ENCODE peak calls at places on chromosome 21, in six cellular contexts. A is testis, K is ascending aorta, P is astrocyte, F is transverse colon, S is GM23248. O is an unnamed sample.

GRCh38 chr21:37915516-37915915 is 741 bp downstream of the KCNJ6 start:
- DNase-seq in S (no peak), P (no peak), A (no peak), K (no peak), F (no peak), O (no peak)

GRCh38 chr21:28069446-28069845 is 923.2 kb downstream of the LTN1 start:
- DNase-seq in K (no peak), F (no peak), S (peak; percentile 27), A (no peak), P (peak; percentile 80), O (no peak)

GRCh38 chr21:29017639-29018237 is 1.4 kb downstream of the RWDD2B start:
- DNase-seq in A (no peak), F (no peak), S (peak; percentile 18), K (no peak), P (no peak), O (no peak)

GRCh38 chr21:16215193-16215592 is 485.4 kb downstream of the USP25 start:
- DNase-seq in S (no peak), A (no peak), P (no peak), K (no peak), F (no peak), O (no peak)

GRCh38 chr21:28269173-28269572 is 723.5 kb downstream of the LTN1 start:
- DNase-seq in S (no peak), P (no peak), K (no peak), F (no peak), A (no peak), O (no peak)

GRCh38 chr21:29005696-29006095 is 13.0 kb upstream of the LTN1 start:
- DNase-seq in K (no peak), F (no peak), A (no peak), P (no peak), S (peak; percentile 48), O (no peak)

GRCh38 chr21:35583566-35584216 is 476.6 kb downstream of the SETD4 start:
- DNase-seq in F (no peak), A (no peak), S (no peak), K (no peak), P (no peak), O (no peak)

GRCh38 chr21:27631471-27631870 is 664.6 kb upstream of the ADAMTS5 start:
- DNase-seq in F (no peak), K (no peak), P (peak; percentile 27), A (no peak), S (peak; percentile 55), O (no peak)

GRCh38 chr21:46112731-46113215 is 14.9 kb downstream of the COL6A2 start:
- DNase-seq in F (peak; percentile 6), A (peak; percentile 11), S (no peak), P (no peak), K (peak; percentile 0), O (no peak)

GRCh38 chr21:41858466-41859296 is 20.5 kb downstream of the PRDM15 start:
- DNase-seq in S (no peak), P (no peak), K (no peak), F (no peak), A (no peak), O (no peak)
- H3K36me3 ChIP-seq in S (peaks cover 6% of the 10 kb centered on the region), P (peaks cover 9% of the 10 kb centered on the region), K (peaks cover 44% of the 10 kb centered on the region), F (peaks cover 4% of the 10 kb centered on the region), A (no peaks in the 10 kb centered on the region), O (no peaks in the 10 kb centered on the region)

GRCh38 chr21:43744725-43745124 is 25.8 kb downstream of the PDXK start:
- DNase-seq in P (no peak), F (no peak), A (no peak), K (no peak), S (no peak), O (no peak)
- H3K36me3 ChIP-seq in P (peaks cover 15% of the 10 kb centered on the region), F (peaks cover 25% of the 10 kb centered on the region), A (no peaks in the 10 kb centered on the region), K (peaks cover 69% of the 10 kb centered on the region), S (peaks cover 17% of the 10 kb centered on the region), O (no peaks in the 10 kb centered on the region)

DNA sequence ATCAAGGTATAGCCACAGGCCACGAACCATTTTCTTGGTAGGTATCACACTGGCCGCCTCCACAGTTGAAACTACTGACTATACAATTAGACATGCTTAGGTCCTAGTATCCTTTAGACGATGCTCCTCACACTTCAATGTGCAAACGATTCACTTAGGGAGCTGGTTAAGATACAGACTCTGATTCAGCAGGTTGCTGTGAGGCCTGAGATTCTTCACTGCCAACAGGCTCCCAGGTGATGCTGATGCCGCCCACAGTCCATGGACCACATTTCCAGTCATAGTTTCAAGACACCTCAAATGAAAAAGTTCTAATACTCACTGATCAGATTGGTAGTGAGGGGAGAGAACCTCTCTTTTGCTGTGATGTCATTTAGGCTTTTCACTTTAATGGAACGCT is 6.8 kb downstream of the ATP5PO start:
- DNase-seq in P (no peak), A (no peak), S (no peak), F (no peak), K (no peak), O (no peak)
- H3K36me3 ChIP-seq in P (peaks cover 68% of the 10 kb centered on the region), A (no peaks in the 10 kb centered on the region), S (peaks cover 58% of the 10 kb centered on the region), F (peaks cover 78% of the 10 kb centered on the region), K (peaks cover 85% of the 10 kb centered on the region), O (peaks cover 10% of the 10 kb centered on the region)

DNA sequence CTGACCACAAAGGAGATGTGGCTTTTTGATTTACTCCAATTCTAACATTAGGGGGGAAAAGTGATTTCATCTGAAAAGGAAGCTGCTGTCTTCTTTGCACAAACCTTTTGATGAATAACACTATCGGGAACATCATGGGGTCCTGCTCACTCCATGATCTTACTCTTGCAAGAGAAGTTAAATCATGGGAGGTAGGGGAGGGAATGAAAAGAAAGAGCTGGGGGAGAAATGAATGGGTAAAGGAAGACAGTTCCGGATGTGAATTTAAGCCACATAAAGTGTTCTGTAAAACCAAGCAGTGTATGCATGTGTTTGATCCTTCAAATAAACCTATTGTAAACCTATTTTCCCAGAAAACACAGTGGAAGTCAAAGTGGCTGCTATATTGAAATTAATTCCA is 161.9 kb downstream of the GABPA start:
- DNase-seq in F (no peak), K (no peak), P (no peak), A (no peak), S (no peak), O (no peak)
- H3K36me3 ChIP-seq in F (peaks cover 12% of the 10 kb centered on the region), K (peaks cover 13% of the 10 kb centered on the region), P (peaks cover 12% of the 10 kb centered on the region), A (no peaks in the 10 kb centered on the region), S (peaks cover 5% of the 10 kb centered on the region), O (no peaks in the 10 kb centered on the region)

DNA sequence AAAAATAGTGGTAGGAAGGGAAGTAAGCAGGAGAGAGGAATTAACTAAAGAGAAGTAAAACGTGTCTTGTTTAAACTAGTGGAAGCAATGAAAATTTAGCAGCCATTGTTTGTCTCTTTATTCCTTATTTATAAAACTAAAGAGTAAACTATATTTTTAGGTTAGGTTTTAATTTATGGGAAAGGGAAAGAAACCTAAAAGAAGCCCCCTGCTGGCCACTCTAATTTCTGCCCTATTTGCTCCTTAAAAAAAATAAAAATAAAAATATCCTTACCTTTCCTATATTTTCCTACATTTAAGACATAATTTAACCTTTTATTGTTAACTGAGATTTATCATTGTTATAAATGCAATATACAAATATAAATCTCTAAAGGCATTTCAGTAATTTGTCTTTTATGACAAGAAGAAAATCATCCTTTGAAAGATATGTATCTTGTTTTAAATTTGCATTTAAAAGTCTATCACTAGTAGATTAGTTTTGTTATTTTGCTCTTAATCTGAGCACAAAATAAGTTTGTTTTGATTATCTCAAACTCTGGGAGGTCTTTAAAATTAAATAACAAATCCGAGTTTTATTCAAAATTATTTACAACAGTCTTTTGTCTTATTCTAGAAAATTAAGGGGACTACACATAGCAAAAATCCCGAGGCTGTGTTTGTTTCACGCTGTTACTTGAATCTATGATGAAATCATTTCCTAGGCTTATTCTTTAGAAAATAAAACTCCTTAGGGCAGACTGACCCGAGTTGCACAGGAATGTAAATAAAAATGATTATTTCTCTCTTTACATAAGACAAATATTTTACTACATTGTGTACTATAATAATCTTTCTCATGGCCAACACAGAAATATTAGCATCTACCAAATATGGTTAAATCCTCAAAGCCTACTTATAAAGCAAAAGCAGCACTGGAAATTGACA is 201.7 kb downstream of the NRIP1 start:
- DNase-seq in P (no peak), A (peak; percentile 32), S (peak; percentile 52), K (no peak), F (no peak), O (no peak)
- H3K36me3 ChIP-seq in P (no peaks in the 10 kb centered on the region), A (no peaks in the 10 kb centered on the region), S (no peaks in the 10 kb centered on the region), K (no peaks in the 10 kb centered on the region), F (no peaks in the 10 kb centered on the region), O (no peaks in the 10 kb centered on the region)

DNA sequence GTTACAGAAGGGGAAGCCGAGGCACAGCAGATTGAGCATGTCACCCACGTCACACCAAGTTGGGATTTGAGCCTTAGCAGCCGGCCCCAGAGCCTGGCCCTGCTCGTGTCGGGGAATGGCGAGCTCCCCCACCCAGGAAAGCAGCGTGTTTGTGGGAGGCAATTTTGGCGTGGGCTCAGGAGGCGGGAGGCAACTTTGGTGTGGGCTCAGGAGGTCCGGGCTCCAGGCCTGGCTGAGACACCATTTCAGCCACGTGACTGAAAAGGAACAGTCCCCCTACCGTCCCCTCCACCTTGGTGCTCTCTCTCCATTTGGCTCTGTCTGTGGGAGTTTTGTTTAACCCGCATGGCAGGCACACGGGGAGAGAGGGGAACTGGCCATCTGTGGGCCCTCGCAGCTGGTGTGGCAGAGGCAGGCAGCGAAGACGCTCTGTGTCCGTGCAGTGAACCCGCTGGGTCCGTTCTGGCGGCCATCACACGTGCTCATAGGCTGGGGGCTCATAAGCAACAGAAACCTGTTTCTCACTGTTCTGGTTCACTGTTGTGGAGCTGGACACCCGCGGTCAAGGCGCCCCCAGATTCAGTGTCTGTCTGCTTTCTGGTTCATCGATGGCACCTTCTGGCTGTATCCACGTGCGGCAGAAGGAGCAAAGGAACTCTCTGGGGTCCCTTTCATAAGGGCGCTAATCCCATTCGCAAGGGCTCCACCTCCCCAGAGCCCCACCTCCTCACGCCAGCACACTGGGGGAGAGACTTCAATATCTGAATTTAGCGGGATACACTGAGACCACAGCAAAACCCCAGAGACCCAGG is 110.2 kb downstream of the CRYAA start:
- DNase-seq in A (no peak), S (no peak), K (no peak), F (no peak), P (no peak), O (no peak)
- H3K36me3 ChIP-seq in A (no peaks in the 10 kb centered on the region), S (no peaks in the 10 kb centered on the region), K (no peaks in the 10 kb centered on the region), F (no peaks in the 10 kb centered on the region), P (no peaks in the 10 kb centered on the region), O (no peaks in the 10 kb centered on the region)

O was measured in prostate gland.